ENCODE peak calls at places on chromosomes 11 and 22, in nine cellular contexts. I is progenitor cell of endocrine pancreas, D is IMR-90, M is cardiac fibroblast, S is dorsolateral prefrontal cortex, U is astrocyte of the spinal cord, N is HL-60, B is uterus, H is fibroblast of mammary gland. T is an unnamed sample.

GRCh38 chr11:120540744-120541143 is 29.2 kb downstream of the GRIK4 start:
- DNase-seq in I (no peak), D (peak), M (no peak), S (no peak), U (no peak), N (no peak), B (no peak), H (no peak), T (no peak)

GRCh38 chr11:121236115-121237001 is 56.2 kb upstream of the SC5D start:
- DNase-seq in I (no peak), D (no peak), M (peak), S (no peak), U (peak), N (no peak), B (no peak), H (no peak), T (no peak)

GRCh38 chr22:22748297-22748743 is 103.9 kb downstream of the GGTLC2 start:
- DNase-seq in I (no peak), D (peak), M (peak), S (peak), U (peak), N (peak), B (no peak), H (peak), T (no peak)

GRCh38 chr11:116329354-116330090 is 443.3 kb downstream of the BUD13 start:
- DNase-seq in I (no peak), D (no peak), M (no peak), S (no peak), U (no peak), N (no peak), B (no peak), H (no peak), T (no peak)

GRCh38 chr22:39216143-39216490 is 28.7 kb downstream of the PDGFB start:
- DNase-seq in I (no peak), D (no peak), M (no peak), S (no peak), U (no peak), N (no peak), B (peak), H (no peak), T (no peak)

GRCh38 chr11:33942954-33943353 is 51.1 kb upstream of the LMO2 start:
- DNase-seq in I (no peak), D (peak), M (peak), S (no peak), U (peak), N (no peak), B (peak), H (peak), T (no peak)

GRCh38 chr22:30127749-30128166 is 47.5 kb downstream of the HORMAD2 start:
- DNase-seq in I (no peak), D (peak), M (peak), S (no peak), U (peak), N (peak), B (no peak), H (peak), T (no peak)

GRCh38 chr11:19938051-19938856 is 222.0 kb downstream of the DBX1 start:
- DNase-seq in I (peak), D (peak), M (peak), S (peak), U (peak), N (peak), B (no peak), H (peak), T (no peak)

GRCh38 chr11:72234920-72235319 is 9.1 kb downstream of the PHOX2A start:
- DNase-seq in I (no peak), D (no peak), M (no peak), S (no peak), U (no peak), N (no peak), B (no peak), H (no peak), T (no peak)

GRCh38 chr11:66956689-66957290 is 1.4 kb downstream of the PC start:
- DNase-seq in I (no peak), D (peak), M (peak), S (peak), U (peak), N (peak), B (no peak), H (peak), T (no peak)

GRCh38 chr11:71434576-71435130 is 13.5 kb downstream of the DHCR7 start:
- DNase-seq in I (no peak), D (no peak), M (no peak), S (peak), U (no peak), N (no peak), B (no peak), H (no peak), T (no peak)

GRCh38 chr11:97739892-97740782 is 1280.6 kb upstream of the CNTN5 start:
- DNase-seq in I (no peak), D (peak), M (peak), S (no peak), U (peak), N (no peak), B (no peak), H (peak), T (no peak)

GRCh38 chr11:94871491-94872185 is 101.7 kb downstream of the CWC15 start:
- DNase-seq in I (no peak), D (no peak), M (no peak), S (no peak), U (no peak), N (no peak), B (no peak), H (no peak), T (no peak)

GRCh38 chr11:130726234-130726559 is 190.1 kb downstream of the SNX19 start:
- DNase-seq in I (no peak), D (peak), M (peak), S (no peak), U (peak), N (no peak), B (peak), H (peak), T (no peak)

GRCh38 chr11:125167292-125167953 is 2.9 kb downstream of the PKNOX2 start:
- DNase-seq in I (peak), D (peak), M (peak), S (no peak), U (peak), N (no peak), B (no peak), H (no peak), T (no peak)

GRCh38 chr11:46346886-46347636 is at the start of gene DGKZ:
- DNase-seq in I (peak), D (peak), M (peak), S (peak), U (peak), N (peak), B (peak), H (peak), T (peak)

GRCh38 chr11:13208921-13209320 is 68.7 kb upstream of the BMAL1 start:
- DNase-seq in I (no peak), D (no peak), M (no peak), S (no peak), U (no peak), N (no peak), B (no peak), H (no peak), T (no peak)

GRCh38 chr11:95989780-95990179 is 65.9 kb upstream of the MTMR2 start:
- DNase-seq in I (no peak), D (no peak), M (no peak), S (no peak), U (no peak), N (no peak), B (no peak), H (no peak), T (no peak)

GRCh38 chr11:95989216-95989615 is 65.3 kb upstream of the MTMR2 start:
- DNase-seq in I (no peak), D (no peak), M (no peak), S (no peak), U (no peak), N (no peak), B (no peak), H (no peak), T (no peak)

GRCh38 chr11:95991545-95991944 is 67.6 kb upstream of the MTMR2 start:
- DNase-seq in I (no peak), D (peak), M (no peak), S (no peak), U (peak), N (no peak), B (no peak), H (no peak), T (no peak)

GRCh38 chr11:95993438-95994339 is 69.8 kb upstream of the MTMR2 start:
- DNase-seq in I (no peak), D (peak), M (no peak), S (no peak), U (no peak), N (no peak), B (no peak), H (no peak), T (no peak)

GRCh38 chr11:95991101-95991500 is 67.2 kb upstream of the MTMR2 start:
- DNase-seq in I (no peak), D (no peak), M (no peak), S (no peak), U (peak), N (no peak), B (no peak), H (no peak), T (no peak)
- TF ChIP-seq CTCF in I (no peak), D (no peak), M (no peak), S (no peak), U (no peak), N (no peak), B (no peak), H (no peak), T (no peak)

GRCh38 chr11:1706634-1707400 is 9.8 kb downstream of the KRTAP5-6 start:
- DNase-seq in I (no peak), D (no peak), M (no peak), S (no peak), U (no peak), N (peak), B (no peak), H (peak), T (no peak)
- TF ChIP-seq CTCF in I (no peak), D (peak), M (peak), S (no peak), U (no peak), N (peak), B (no peak), H (peak), T (no peak)

GRCh38 chr11:3206128-3206921 is 12.3 kb downstream of the MRGPRG start:
- DNase-seq in I (no peak), D (no peak), M (no peak), S (no peak), U (no peak), N (no peak), B (no peak), H (no peak), T (no peak)

GRCh38 chr11:3206922-3207204 is 11.8 kb downstream of the MRGPRG start:
- DNase-seq in I (no peak), D (no peak), M (no peak), S (no peak), U (no peak), N (no peak), B (no peak), H (no peak), T (no peak)

GRCh38 chr11:3205261-3206127 is 13.1 kb downstream of the MRGPRG start:
- DNase-seq in I (no peak), D (no peak), M (no peak), S (no peak), U (no peak), N (no peak), B (no peak), H (no peak), T (no peak)

GRCh38 chr11:3208272-3208671 is 10.3 kb downstream of the MRGPRG start:
- DNase-seq in I (no peak), D (no peak), M (no peak), S (no peak), U (no peak), N (no peak), B (no peak), H (no peak), T (no peak)

DNA sequence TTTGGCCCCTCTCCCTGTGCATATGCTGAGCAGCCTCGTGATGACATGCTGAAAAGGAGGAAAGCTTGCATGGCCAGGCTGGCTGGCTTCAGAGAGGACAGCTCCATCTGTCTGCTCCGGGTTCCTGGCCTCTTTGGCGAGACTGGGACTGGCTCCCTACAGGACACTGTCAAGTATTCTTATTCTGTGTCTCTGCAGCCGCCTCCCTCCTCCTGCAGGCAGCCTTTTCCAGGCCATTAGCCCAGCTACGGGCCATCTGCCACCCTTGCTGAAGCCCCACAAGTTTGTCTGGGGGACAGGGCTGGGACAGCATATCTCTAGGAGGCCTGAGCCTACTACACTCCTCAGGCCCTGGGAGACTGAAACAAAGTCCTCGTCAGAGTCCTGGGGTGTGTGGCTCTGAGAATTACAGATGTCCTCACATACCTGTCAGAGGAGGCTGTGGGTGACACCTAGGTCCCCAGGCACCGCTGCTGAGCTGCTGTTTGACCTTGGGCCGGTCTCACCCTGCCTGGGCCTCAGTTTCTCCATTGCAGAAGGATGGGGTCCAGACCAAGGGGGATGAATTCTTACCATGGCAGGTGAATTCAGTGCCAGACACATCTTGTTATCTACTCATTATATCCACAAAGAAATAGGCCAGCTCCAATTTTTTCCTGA is 11.0 kb downstream of the MRGPRG start:
- DNase-seq in I (no peak), D (no peak), M (no peak), S (no peak), U (no peak), N (no peak), B (no peak), H (no peak), T (no peak)
- TF ChIP-seq CTCF in I (no peak), D (no peak), M (no peak), S (no peak), U (no peak), N (no peak), B (no peak), H (no peak), T (no peak)

DNA sequence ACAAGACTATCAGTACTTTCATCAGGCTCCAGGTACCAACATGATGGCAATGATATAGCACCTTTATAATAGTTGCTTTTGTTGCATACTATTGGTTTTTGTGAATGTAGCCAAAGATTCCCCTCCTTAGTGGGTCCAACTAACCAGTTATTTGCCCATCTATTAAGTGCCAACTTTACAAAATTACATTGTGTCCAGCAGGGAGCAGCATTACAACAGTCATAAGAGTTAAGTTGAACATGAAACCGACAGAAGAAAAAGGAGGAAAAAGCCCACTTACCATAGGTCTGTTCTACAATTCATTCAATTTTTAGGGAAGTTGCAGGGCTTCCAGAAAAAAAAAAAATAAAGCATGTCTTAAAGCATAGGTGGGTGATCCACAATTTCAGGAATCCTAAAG is 21.6 kb downstream of the IMMP1L start:
- DNase-seq in I (no peak), D (peak), M (peak), S (no peak), U (peak), N (peak), B (no peak), H (peak), T (no peak)
- TF ChIP-seq CTCF in I (peak), D (peak), M (peak), S (peak), U (peak), N (peak), B (no peak), H (peak), T (peak)

GRCh38 chr11:117823294-117823940 is 1.1 kb downstream of the FXYD2 start:
- DNase-seq in I (no peak), D (no peak), M (no peak), S (no peak), U (no peak), N (no peak), B (peak), H (no peak), T (no peak)
- TF ChIP-seq CTCF in I (peak), D (no peak), M (peak), S (no peak), U (peak), N (peak), B (no peak), H (no peak), T (peak)

GRCh38 chr11:78868563-78868962 is 293.9 kb upstream of the NARS2 start:
- DNase-seq in I (no peak), D (no peak), M (no peak), S (no peak), U (peak), N (no peak), B (no peak), H (no peak), T (no peak)
- TF ChIP-seq CTCF in I (no peak), D (no peak), M (no peak), S (no peak), U (no peak), N (no peak), B (no peak), H (no peak), T (no peak)

T was measured in B cell.